ENCODE peak calls at places on chromosome 17, in six cellular contexts. S, H, N, A, Q and I are unnamed samples.
A peak's percentile ranks its signal among the peaks of the same experiment; 100 is the strongest.

GRCh38 chr17:28726912-28727726 is 1.1 kb upstream of the TLCD1 start:
- ATAC-seq in H (peak; percentile 50), S (peak; percentile 76), Q (peak; percentile 37), N (peak; percentile 53), A (peak; percentile 40), I (peak; percentile 32)

GRCh38 chr17:44004761-44005526 is 522 bp downstream of the NAGS start:
- ATAC-seq in A (no peak), S (no peak), N (no peak), H (no peak), Q (peak; percentile 5), I (no peak)

GRCh38 chr17:72931635-72932034 is 160.9 kb downstream of the SLC39A11 start:
- ATAC-seq in H (peak; percentile 56), A (no peak), Q (no peak), N (no peak), S (no peak), I (peak; percentile 90)

GRCh38 chr17:64155751-64156544 is 26.0 kb upstream of the ERN1 start:
- ATAC-seq in Q (no peak), N (no peak), H (no peak), S (peak; percentile 90), A (no peak), I (no peak)

GRCh38 chr17:42520540-42520951 is 15.5 kb upstream of the NAGLU start:
- ATAC-seq in S (no peak), N (no peak), H (peak; percentile 55), Q (peak; percentile 46), A (no peak), I (no peak)

GRCh38 chr17:68599873-68600122 is 1.4 kb downstream of the FAM20A start:
- ATAC-seq in H (no peak), N (no peak), S (peak; percentile 7), Q (no peak), A (no peak), I (no peak)

GRCh38 chr17:64007838-64008282 is 9.7 kb downstream of the PRR29 start:
- ATAC-seq in Q (no peak), S (peak; percentile 21), H (no peak), A (no peak), N (no peak), I (no peak)

GRCh38 chr17:3740611-3741073 is 16.9 kb downstream of the HASPIN start:
- ATAC-seq in H (peak; percentile 29), N (peak; percentile 41), A (peak; percentile 73), Q (peak; percentile 35), S (no peak), I (peak; percentile 72)

GRCh38 chr17:42535400-42536047 is 517 bp upstream of the NAGLU start:
- ATAC-seq in A (peak; percentile 43), N (no peak), H (peak; percentile 8), Q (no peak), S (no peak), I (peak; percentile 2)

GRCh38 chr17:70274255-70274654 is 104.9 kb downstream of the KCNJ2 start:
- ATAC-seq in H (no peak), A (no peak), Q (no peak), S (no peak), N (no peak), I (no peak)

GRCh38 chr17:29345066-29345465 is 45.1 kb upstream of the TAOK1 start:
- ATAC-seq in H (no peak), S (no peak), Q (no peak), N (no peak), A (no peak), I (no peak)

GRCh38 chr17:29169806-29170591 is 10.2 kb downstream of the MYO18A start:
- ATAC-seq in H (no peak), Q (no peak), S (no peak), N (no peak), A (no peak), I (no peak)

GRCh38 chr17:20999044-20999573 is 43.7 kb downstream of the USP22 start:
- ATAC-seq in S (peak; percentile 25), Q (no peak), A (no peak), N (no peak), H (peak; percentile 38), I (peak; percentile 61)

GRCh38 chr17:31548709-31549108 is 157.2 kb downstream of the RAB11FIP4 start:
- ATAC-seq in A (no peak), S (peak; percentile 34), H (no peak), N (no peak), Q (no peak), I (no peak)

GRCh38 chr17:78351449-78352006 is 8.3 kb downstream of the SOCS3 start:
- ATAC-seq in A (no peak), Q (no peak), S (peak; percentile 73), N (no peak), H (no peak), I (no peak)

GRCh38 chr17:63279498-63280230 is 166.4 kb downstream of the CYB561 start:
- ATAC-seq in A (peak; percentile 67), H (no peak), Q (no peak), S (no peak), N (no peak), I (peak; percentile 50)

GRCh38 chr17:43532581-43532980 is 13.6 kb downstream of the ETV4 start:
- ATAC-seq in H (no peak), S (no peak), N (no peak), Q (no peak), A (no peak), I (no peak)

GRCh38 chr17:51722994-51723393 is 435.5 kb downstream of the CA10 start:
- ATAC-seq in H (no peak), N (no peak), S (no peak), Q (no peak), A (no peak), I (no peak)

GRCh38 chr17:42329025-42329976 is 41.0 kb downstream of the STAT5A start:
- ATAC-seq in Q (no peak), H (no peak), A (no peak), N (no peak), S (peak; percentile 38), I (no peak)

GRCh38 chr17:7010523-7010922 is 1.9 kb upstream of the RNASEK start:
- ATAC-seq in Q (no peak), N (no peak), A (no peak), H (no peak), S (no peak), I (no peak)

GRCh38 chr17:73430165-73430680 is 118.4 kb upstream of the CDC42EP4 start:
- ATAC-seq in Q (no peak), H (no peak), A (no peak), N (no peak), S (no peak), I (no peak)

GRCh38 chr17:56020369-56020768 is 132.9 kb upstream of the ANKFN1 start:
- ATAC-seq in S (no peak), N (no peak), Q (no peak), H (peak; percentile 64), A (peak; percentile 86), I (peak; percentile 72)

GRCh38 chr17:80477647-80478478 is 1.5 kb upstream of the NPTX1 start:
- ATAC-seq in H (peak; percentile 63), Q (peak; percentile 62), N (no peak), S (peak; percentile 78), A (peak; percentile 41), I (no peak)

GRCh38 chr17:57940217-57940616 is 15.0 kb downstream of the CUEDC1 start:
- ATAC-seq in Q (no peak), H (no peak), N (no peak), S (peak; percentile 16), A (no peak), I (no peak)

GRCh38 chr17:32914181-32914580 is 13.8 kb upstream of the TMEM98 start:
- ATAC-seq in N (no peak), H (peak; percentile 77), S (no peak), A (no peak), Q (no peak), I (peak; percentile 81)

GRCh38 chr17:82314012-82314720 is 3.2 kb downstream of the CD7 start:
- ATAC-seq in S (no peak), H (no peak), N (no peak), A (peak; percentile 31), Q (no peak), I (no peak)

GRCh38 chr17:75313941-75314550 is 24.8 kb upstream of the SLC25A19 start:
- ATAC-seq in H (no peak), Q (no peak), N (peak; percentile 16), A (peak; percentile 75), S (peak; percentile 54), I (peak; percentile 45)

GRCh38 chr17:1130191-1130590 is 49.6 kb downstream of the ABR start:
- ATAC-seq in H (no peak), N (no peak), A (no peak), Q (no peak), S (no peak), I (no peak)

GRCh38 chr17:4405038-4405669 is 28.6 kb upstream of the SPNS3 start:
- ATAC-seq in H (peak; percentile 27), A (peak; percentile 74), N (no peak), S (no peak), Q (no peak), I (no peak)

GRCh38 chr17:61285483-61286320 is 113.9 kb upstream of the TBX2 start:
- ATAC-seq in H (peak; percentile 47), Q (no peak), N (no peak), S (peak; percentile 53), A (no peak), I (peak; percentile 69)

GRCh38 chr17:30212750-30213149 is 22.7 kb downstream of the SLC6A4 start:
- ATAC-seq in Q (no peak), N (no peak), H (peak; percentile 66), S (no peak), A (peak; percentile 64), I (peak; percentile 75)

GRCh38 chr17:56978441-56979090 is 635 bp downstream of the SCPEP1 start:
- ATAC-seq in Q (peak; percentile 17), A (peak; percentile 84), N (no peak), S (peak; percentile 28), H (peak; percentile 48), I (peak; percentile 45)

GRCh38 chr17:17837966-17838962 is 1.5 kb upstream of the SREBF1 start:
- ATAC-seq in H (no peak), A (no peak), Q (no peak), N (no peak), S (no peak), I (no peak)